ENCODE peak calls at places on chromosomes 16 and 17, in four cellular contexts. F is A549, G is HepG2, N is GM12878. U is an unnamed sample.
A peak's percentile ranks its signal among the peaks of the same experiment; 100 is the strongest.

GRCh38 chr17:82649501-82650261 is 1.4 kb upstream of the WDR45B start:
- DNase-seq in F (no peak), G (no peak), N (no peak), U (no peak)

GRCh38 chr17:63240106-63240505 is 206.0 kb downstream of the CYB561 start:
- DNase-seq in F (no peak), G (no peak), N (no peak), U (no peak)

GRCh38 chr16:70576431-70577255 is 53.0 kb downstream of the SF3B3 start:
- DNase-seq in F (peak; percentile 33), G (peak; percentile 28), N (peak; percentile 62), U (no peak)

GRCh38 chr17:39099686-39100293 is 51.6 kb downstream of the PLXDC1 start:
- DNase-seq in F (no peak), G (no peak), N (no peak), U (no peak)

GRCh38 chr17:32161506-32162365 is 19.4 kb downstream of the RHOT1 start:
- DNase-seq in F (no peak), G (no peak), N (no peak), U (no peak)

GRCh38 chr17:29384901-29385300 is 5.3 kb upstream of the TAOK1 start:
- DNase-seq in F (peak; percentile 66), G (no peak), N (no peak), U (no peak)

GRCh38 chr17:1005361-1005946 is 8.5 kb downstream of the TIMM22 start:
- DNase-seq in F (no peak), G (no peak), N (no peak), U (peak; percentile 44)

GRCh38 chr16:70750893-70751467 is 50.0 kb downstream of the VAC14 start:
- DNase-seq in F (peak; percentile 66), G (no peak), N (no peak), U (no peak)

GRCh38 chr17:47850692-47851573 is at the start of gene SP6:
- DNase-seq in F (peak; percentile 76), G (peak; percentile 77), N (no peak), U (peak; percentile 89)

GRCh38 chr17:59811209-59811608 is 81.5 kb downstream of the TUBD1 start:
- DNase-seq in F (peak; percentile 66), G (no peak), N (no peak), U (no peak)

GRCh38 chr17:34622862-34623261 is 43.5 kb downstream of the TMEM132E start:
- DNase-seq in F (no peak), G (no peak), N (no peak), U (no peak)

GRCh38 chr16:66874079-66874775 is 6.1 kb upstream of the PDP2 start:
- DNase-seq in F (no peak), G (no peak), N (no peak), U (no peak)

GRCh38 chr17:45353047-45353446 is 36.2 kb upstream of the MAP3K14 start:
- DNase-seq in F (no peak), G (no peak), N (peak; percentile 79), U (no peak)
- TF ChIP-seq PBX3 in F (no peak), G (no peak), N (no peak), U (no peak)

GRCh38 chr16:47143677-47144558 is at the start of gene NETO2:
- DNase-seq in F (peak; percentile 69), G (peak; percentile 52), N (no peak), U (peak; percentile 88)
- TF ChIP-seq PBX3 in F (no peak), G (no peak), N (no peak), U (no peak)

GRCh38 chr16:84687715-84688114 is 12.1 kb upstream of the USP10 start:
- DNase-seq in F (no peak), G (no peak), N (peak; percentile 76), U (no peak)
- TF ChIP-seq PBX3 in F (no peak), G (no peak), N (no peak), U (peak; percentile 62)

GRCh38 chr16:4262303-4262835 is 10.5 kb downstream of the TFAP4 start:
- DNase-seq in F (no peak), G (no peak), N (no peak), U (peak; percentile 9)
- TF ChIP-seq PBX3 in F (no peak), G (no peak), N (no peak), U (no peak)

DNA sequence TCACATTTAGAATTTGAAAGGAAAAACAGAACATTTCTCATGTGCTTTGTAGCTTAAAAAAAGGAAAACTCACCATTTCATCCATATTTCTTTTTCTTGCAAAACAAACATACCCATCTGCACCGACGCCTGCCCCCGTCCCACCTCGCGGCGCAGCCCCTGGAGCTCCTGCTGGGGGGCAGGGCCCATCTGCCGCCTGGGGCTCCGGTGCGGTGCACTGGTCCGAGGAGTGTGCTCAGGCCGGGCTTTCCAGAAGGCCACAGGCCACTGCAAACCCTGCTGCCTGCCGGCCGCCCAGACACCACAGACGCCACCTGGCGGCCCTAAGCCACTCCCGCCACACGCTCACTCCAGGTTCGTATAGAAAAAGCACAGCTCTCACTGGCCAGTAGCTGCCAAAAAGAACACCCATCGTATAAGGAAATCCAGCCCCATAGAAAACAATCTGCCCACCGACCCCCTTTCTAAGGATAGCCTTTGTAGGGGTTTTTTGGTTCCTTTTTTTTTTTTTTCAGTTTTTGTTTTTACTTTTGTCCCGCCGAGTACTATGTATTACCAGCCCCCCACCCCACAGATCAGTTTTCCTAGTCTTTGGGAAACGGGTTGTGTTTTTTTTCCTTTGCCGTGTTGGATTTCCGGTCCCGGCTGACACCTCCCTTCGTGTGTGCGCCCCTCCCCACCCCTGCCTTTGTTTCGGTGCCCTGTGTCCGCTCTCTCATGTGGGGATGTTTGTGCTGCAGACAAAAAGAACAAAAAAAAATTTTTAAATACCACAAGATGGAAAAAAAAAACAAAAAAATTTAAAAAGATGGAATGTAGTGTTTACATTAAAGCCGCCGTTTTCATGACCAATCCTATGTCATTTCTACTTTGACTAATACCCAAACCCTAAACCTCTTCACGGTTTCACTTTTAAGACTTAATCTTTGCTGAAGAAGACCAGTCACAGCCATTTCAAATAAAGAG is 68.8 kb downstream of the AMFR start:
- DNase-seq in F (peak; percentile 85), G (peak; percentile 84), N (peak; percentile 46), U (peak; percentile 93)
- TF ChIP-seq PBX3 in F (peak; percentile 26), G (no peak), N (no peak), U (no peak)

DNA sequence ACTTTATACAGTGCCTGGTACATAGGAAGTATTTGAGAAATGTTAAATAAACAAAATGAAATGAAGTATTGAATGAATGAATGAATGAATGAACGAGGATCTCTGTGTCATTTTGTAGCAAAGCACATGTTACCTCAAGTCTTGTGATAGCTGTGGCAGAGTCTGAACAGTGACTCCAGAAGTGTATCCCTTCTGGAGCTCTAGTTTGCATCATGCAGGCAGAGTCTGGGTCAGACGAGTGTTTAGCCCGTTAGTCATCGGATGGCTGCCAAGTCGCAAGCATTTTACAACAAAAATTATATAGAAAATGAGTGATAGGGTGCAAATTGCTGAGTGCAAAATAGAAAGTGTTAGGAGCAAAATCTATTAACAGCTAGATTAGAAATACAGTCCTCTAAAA is 113.2 kb downstream of the FTO start:
- DNase-seq in F (peak; percentile 82), G (no peak), N (no peak), U (no peak)
- TF ChIP-seq PBX3 in F (no peak), G (no peak), N (no peak), U (peak; percentile 63)

U was measured in SK-N-SH.